ENCODE peak calls at places on chromosomes 3 and 15, in six cellular contexts. B, N, Y, Z, U and G are unnamed samples.

GRCh38 chr3:177279118-177279815 is 82.0 kb upstream of the TBL1XR1 start:
- DNase-seq in B (no peak), N (no peak), Y (no peak), Z (no peak), U (no peak), G (no peak)

GRCh38 chr3:119681279-119681678 is 4.1 kb upstream of the COX17 start:
- DNase-seq in B (no peak), N (no peak), Y (no peak), Z (peak), U (no peak), G (no peak)

GRCh38 chr3:155494332-155494731 is 200.8 kb upstream of the STRIT1 start:
- DNase-seq in B (no peak), N (no peak), Y (no peak), Z (peak), U (no peak), G (no peak)

GRCh38 chr3:149367021-149367840 is 10.2 kb downstream of the TM4SF1 start:
- DNase-seq in B (no peak), N (peak), Y (no peak), Z (no peak), U (no peak), G (no peak)

GRCh38 chr3:162863579-162863978 is 1367.0 kb downstream of the OTOL1 start:
- DNase-seq in B (no peak), N (no peak), Y (no peak), Z (no peak), U (no peak), G (no peak)

GRCh38 chr3:31289592-31289991 is 243.1 kb upstream of the STT3B start:
- DNase-seq in B (no peak), N (no peak), Y (no peak), Z (no peak), U (no peak), G (no peak)

GRCh38 chr15:63842626-63843025 is 8.9 kb upstream of the HERC1 start:
- DNase-seq in B (no peak), N (no peak), Y (no peak), Z (no peak), U (no peak), G (no peak)

GRCh38 chr3:43288366-43288765 is 2.0 kb downstream of the SNRK start:
- DNase-seq in B (no peak), N (no peak), Y (no peak), Z (peak), U (no peak), G (no peak)

GRCh38 chr3:151203053-151203420 is at the start of gene GPR171:
- DNase-seq in B (no peak), N (peak), Y (no peak), Z (peak), U (no peak), G (no peak)

GRCh38 chr15:27353837-27354236 is 382.9 kb downstream of the GABRG3 start:
- DNase-seq in B (no peak), N (no peak), Y (no peak), Z (no peak), U (no peak), G (no peak)

GRCh38 chr3:82461049-82461889 is 699.8 kb upstream of the GBE1 start:
- DNase-seq in B (no peak), N (no peak), Y (no peak), Z (peak), U (no peak), G (no peak)

GRCh38 chr15:80455051-80455648 is 51.0 kb downstream of the ARNT2 start:
- DNase-seq in B (no peak), N (no peak), Y (no peak), Z (no peak), U (no peak), G (no peak)

GRCh38 chr3:39281533-39281932 is 1.7 kb upstream of the CX3CR1 start:
- DNase-seq in B (no peak), N (no peak), Y (no peak), Z (no peak), U (no peak), G (no peak)